ENCODE peak calls at places on chromosomes 5 and 9, in nine cellular contexts. One of them, this sample, is unnamed.
A peak's percentile ranks its signal among the peaks of the same experiment; 100 is the strongest.

GRCh38 chr9:21597284-21597683 is 115.2 kb upstream of the IFNE start:
- DNase-seq in BJ: no peak
- DNase-seq in psoas muscle: no peak
- DNase-seq in heart right ventricle: no peak
- DNase-seq in ascending aorta: no peak
- DNase-seq in mucosa of descending colon: no peak
- DNase-seq in fibroblast of lung: no peak
- DNase-seq in mesenchymal stem cell: no peak
- DNase-seq in lower leg skin: no peak
- DNase-seq in this sample: no peak

GRCh38 chr5:133928690-133929393 is 39.6 kb downstream of the C5orf15 start:
- DNase-seq in BJ: no peak
- DNase-seq in ascending aorta: no peak
- DNase-seq in heart right ventricle: no peak
- DNase-seq in mesenchymal stem cell: no peak
- DNase-seq in mucosa of descending colon: no peak
- DNase-seq in lower leg skin: no peak
- DNase-seq in psoas muscle: no peak
- DNase-seq in fibroblast of lung: no peak
- DNase-seq in this sample: no peak

GRCh38 chr5:26236936-26237335 is 801.5 kb downstream of the CDH9 start:
- DNase-seq in mesenchymal stem cell: no peak
- DNase-seq in psoas muscle: no peak
- DNase-seq in BJ: no peak
- DNase-seq in mucosa of descending colon: no peak
- DNase-seq in fibroblast of lung: no peak
- DNase-seq in heart right ventricle: no peak
- DNase-seq in ascending aorta: no peak
- DNase-seq in lower leg skin: no peak
- DNase-seq in this sample: no peak

GRCh38 chr5:139639619-139640431 is 8.3 kb upstream of the CXXC5 start:
- DNase-seq in fibroblast of lung: no peak
- DNase-seq in psoas muscle: peak; percentile 90
- DNase-seq in lower leg skin: no peak
- DNase-seq in mesenchymal stem cell: no peak
- DNase-seq in heart right ventricle: no peak
- DNase-seq in ascending aorta: no peak
- DNase-seq in mucosa of descending colon: no peak
- DNase-seq in BJ: no peak
- DNase-seq in this sample: no peak

GRCh38 chr5:149748471-149749094 is 18.5 kb downstream of the PPARGC1B start:
- DNase-seq in mesenchymal stem cell: no peak
- DNase-seq in BJ: no peak
- DNase-seq in fibroblast of lung: no peak
- DNase-seq in mucosa of descending colon: no peak
- DNase-seq in psoas muscle: no peak
- DNase-seq in ascending aorta: no peak
- DNase-seq in heart right ventricle: no peak
- DNase-seq in lower leg skin: no peak
- DNase-seq in this sample: no peak

GRCh38 chr9:35220659-35221338 is 59.0 kb downstream of the UNC13B start:
- DNase-seq in ascending aorta: no peak
- DNase-seq in BJ: no peak
- DNase-seq in mesenchymal stem cell: no peak
- DNase-seq in mucosa of descending colon: no peak
- DNase-seq in fibroblast of lung: no peak
- DNase-seq in lower leg skin: no peak
- DNase-seq in psoas muscle: no peak
- DNase-seq in heart right ventricle: no peak
- DNase-seq in this sample: no peak

GRCh38 chr5:161414896-161415295 is 131.6 kb downstream of the GABRB2 start:
- DNase-seq in psoas muscle: no peak
- DNase-seq in mesenchymal stem cell: no peak
- DNase-seq in lower leg skin: no peak
- DNase-seq in heart right ventricle: no peak
- DNase-seq in fibroblast of lung: no peak
- DNase-seq in mucosa of descending colon: no peak
- DNase-seq in ascending aorta: no peak
- DNase-seq in BJ: no peak
- DNase-seq in this sample: no peak

GRCh38 chr9:77386187-77386586 is 208.9 kb downstream of the VPS13A start:
- DNase-seq in heart right ventricle: no peak
- DNase-seq in BJ: peak; percentile 51
- DNase-seq in ascending aorta: no peak
- DNase-seq in fibroblast of lung: peak; percentile 39
- DNase-seq in mucosa of descending colon: no peak
- DNase-seq in mesenchymal stem cell: peak; percentile 43
- DNase-seq in lower leg skin: no peak
- DNase-seq in psoas muscle: no peak
- DNase-seq in this sample: no peak

GRCh38 chr9:4985376-4986266 is 549 bp downstream of the JAK2 start:
- DNase-seq in BJ: no peak
- DNase-seq in lower leg skin: peak; percentile 26
- DNase-seq in fibroblast of lung: peak; percentile 57
- DNase-seq in heart right ventricle: peak; percentile 35
- DNase-seq in mesenchymal stem cell: peak; percentile 79
- DNase-seq in psoas muscle: peak; percentile 60
- DNase-seq in ascending aorta: peak; percentile 67
- DNase-seq in mucosa of descending colon: peak; percentile 78
- DNase-seq in this sample: no peak

GRCh38 chr5:13945271-13945670 is 783 bp upstream of the DNAH5 start:
- DNase-seq in ascending aorta: no peak
- DNase-seq in fibroblast of lung: no peak
- DNase-seq in BJ: no peak
- DNase-seq in psoas muscle: no peak
- DNase-seq in mucosa of descending colon: no peak
- DNase-seq in heart right ventricle: no peak
- DNase-seq in mesenchymal stem cell: no peak
- DNase-seq in lower leg skin: no peak
- DNase-seq in this sample: no peak

GRCh38 chr5:74141053-74141452 is 499.5 kb downstream of the ENC1 start:
- DNase-seq in heart right ventricle: no peak
- DNase-seq in lower leg skin: no peak
- DNase-seq in psoas muscle: no peak
- DNase-seq in fibroblast of lung: peak; percentile 75
- DNase-seq in mesenchymal stem cell: no peak
- DNase-seq in mucosa of descending colon: no peak
- DNase-seq in BJ: no peak
- DNase-seq in ascending aorta: no peak
- DNase-seq in this sample: no peak

GRCh38 chr5:55360190-55360589 is 52.4 kb downstream of the MTREX start:
- DNase-seq in BJ: no peak
- DNase-seq in ascending aorta: no peak
- DNase-seq in psoas muscle: no peak
- DNase-seq in mesenchymal stem cell: no peak
- DNase-seq in heart right ventricle: no peak
- DNase-seq in mucosa of descending colon: no peak
- DNase-seq in fibroblast of lung: peak; percentile 33
- DNase-seq in lower leg skin: no peak
- DNase-seq in this sample: no peak

GRCh38 chr5:59272744-59273427 is 620.6 kb downstream of the PDE4D start:
- DNase-seq in heart right ventricle: no peak
- DNase-seq in lower leg skin: no peak
- DNase-seq in mesenchymal stem cell: no peak
- DNase-seq in mucosa of descending colon: no peak
- DNase-seq in BJ: no peak
- DNase-seq in fibroblast of lung: no peak
- DNase-seq in psoas muscle: no peak
- DNase-seq in ascending aorta: no peak
- DNase-seq in this sample: no peak
- H3K4me3 ChIP-seq in heart right ventricle: peak overlapping the region; percentile 57
- H3K4me3 ChIP-seq in lower leg skin: no peak overlapping the region
- H3K4me3 ChIP-seq in mesenchymal stem cell: no peak overlapping the region
- H3K4me3 ChIP-seq in mucosa of descending colon: no peak overlapping the region
- H3K4me3 ChIP-seq in BJ: no peak overlapping the region
- H3K4me3 ChIP-seq in fibroblast of lung: no peak overlapping the region
- H3K4me3 ChIP-seq in psoas muscle: peak overlapping the region; percentile 60
- H3K4me3 ChIP-seq in ascending aorta: no peak overlapping the region
- H3K4me3 ChIP-seq in this sample: no peak overlapping the region

DNA sequence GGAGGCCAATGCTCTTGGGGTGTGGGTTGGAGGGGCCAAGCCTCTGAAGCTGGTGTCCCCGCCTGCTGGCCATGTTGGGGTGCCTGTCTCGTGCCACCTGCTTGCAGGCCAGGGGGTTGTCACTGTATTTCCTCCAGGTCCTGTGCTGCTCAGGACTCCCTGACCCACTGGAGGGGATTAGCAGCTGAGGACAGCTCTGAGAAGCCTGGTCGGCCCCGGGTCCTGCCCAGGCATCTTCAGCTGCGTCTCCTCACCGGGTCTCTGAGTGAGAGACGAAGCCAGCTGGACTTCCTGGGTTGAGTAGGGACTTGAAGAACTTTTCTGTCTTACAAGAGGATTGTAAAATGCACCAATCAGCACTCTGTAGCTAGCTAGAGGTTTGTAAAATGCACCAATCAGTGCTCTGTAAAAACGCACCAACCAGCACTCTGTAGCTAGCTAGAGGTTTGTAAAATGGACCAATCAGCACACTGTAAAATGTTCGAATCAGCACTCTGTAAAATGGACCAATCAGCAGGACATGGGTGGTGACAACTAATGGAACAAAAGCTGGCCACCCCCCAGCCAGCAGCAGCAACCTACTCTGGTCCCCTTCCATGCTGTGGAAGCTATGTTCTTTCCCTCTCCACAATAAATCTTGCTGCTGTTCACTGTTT is 20.6 kb upstream of the SLC9A3 start:
- DNase-seq in heart right ventricle: no peak
- DNase-seq in BJ: no peak
- DNase-seq in fibroblast of lung: no peak
- DNase-seq in mucosa of descending colon: no peak
- DNase-seq in psoas muscle: peak; percentile 34
- DNase-seq in ascending aorta: no peak
- DNase-seq in mesenchymal stem cell: no peak
- DNase-seq in lower leg skin: no peak
- DNase-seq in this sample: no peak
- H3K4me3 ChIP-seq in heart right ventricle: no peak overlapping the region
- H3K4me3 ChIP-seq in BJ: no peak overlapping the region
- H3K4me3 ChIP-seq in fibroblast of lung: no peak overlapping the region
- H3K4me3 ChIP-seq in mucosa of descending colon: no peak overlapping the region
- H3K4me3 ChIP-seq in psoas muscle: no peak overlapping the region
- H3K4me3 ChIP-seq in ascending aorta: no peak overlapping the region
- H3K4me3 ChIP-seq in mesenchymal stem cell: no peak overlapping the region
- H3K4me3 ChIP-seq in lower leg skin: no peak overlapping the region
- H3K4me3 ChIP-seq in this sample: no peak overlapping the region

DNA sequence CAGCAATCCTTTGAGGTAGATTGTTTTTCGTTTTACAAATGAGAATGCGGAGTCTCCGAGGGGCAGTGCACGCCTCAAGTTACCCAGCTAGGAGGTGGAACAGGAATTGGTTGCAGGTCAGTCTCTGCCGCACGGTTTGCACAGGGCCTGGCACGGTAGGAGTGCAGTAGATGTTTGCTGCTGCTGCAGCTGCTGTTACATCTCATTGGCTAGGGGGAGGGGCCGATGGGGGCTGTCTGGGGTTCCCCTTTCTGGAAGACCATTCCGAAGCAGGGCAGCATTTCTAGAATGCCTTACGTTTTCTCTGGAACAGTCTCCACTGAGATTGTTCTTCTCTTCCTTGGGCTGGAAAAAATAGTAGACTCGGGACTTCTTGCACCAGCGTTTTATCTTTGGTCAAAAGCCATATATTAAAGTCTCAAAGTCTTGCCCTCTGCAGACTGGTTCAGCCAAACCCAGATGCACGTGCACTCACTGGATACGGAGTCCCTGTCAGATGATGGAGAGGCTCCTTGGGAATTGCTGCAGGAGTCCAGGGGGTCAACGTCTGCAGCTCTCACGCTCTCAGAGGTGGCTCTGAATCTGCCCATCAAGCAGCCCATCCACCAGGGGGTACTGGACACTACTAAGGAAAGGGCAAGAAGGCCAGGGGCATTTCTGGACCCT is 1.2 kb downstream of the USP20 start:
- DNase-seq in lower leg skin: no peak
- DNase-seq in BJ: no peak
- DNase-seq in heart right ventricle: no peak
- DNase-seq in psoas muscle: no peak
- DNase-seq in fibroblast of lung: no peak
- DNase-seq in mucosa of descending colon: peak; percentile 67
- DNase-seq in mesenchymal stem cell: no peak
- DNase-seq in ascending aorta: no peak
- DNase-seq in this sample: no peak
- H3K4me3 ChIP-seq in lower leg skin: peak overlapping the region; percentile 85
- H3K4me3 ChIP-seq in BJ: peak overlapping the region; percentile 68
- H3K4me3 ChIP-seq in heart right ventricle: peak overlapping the region; percentile 95
- H3K4me3 ChIP-seq in psoas muscle: peak overlapping the region; percentile 90
- H3K4me3 ChIP-seq in fibroblast of lung: peak overlapping the region; percentile 98
- H3K4me3 ChIP-seq in mucosa of descending colon: no peak overlapping the region
- H3K4me3 ChIP-seq in mesenchymal stem cell: no peak overlapping the region
- H3K4me3 ChIP-seq in ascending aorta: peak overlapping the region; percentile 100
- H3K4me3 ChIP-seq in this sample: peak overlapping the region; percentile 96

GRCh38 chr5:92391-93220 is 638 bp downstream of the PLEKHG4B start:
- DNase-seq in BJ: no peak
- DNase-seq in ascending aorta: no peak
- DNase-seq in lower leg skin: no peak
- DNase-seq in fibroblast of lung: no peak
- DNase-seq in psoas muscle: no peak
- DNase-seq in mucosa of descending colon: no peak
- DNase-seq in mesenchymal stem cell: no peak
- DNase-seq in heart right ventricle: no peak
- DNase-seq in this sample: no peak
- H3K4me3 ChIP-seq in BJ: peak overlapping the region; percentile 28
- H3K4me3 ChIP-seq in ascending aorta: no peak overlapping the region
- H3K4me3 ChIP-seq in lower leg skin: no peak overlapping the region
- H3K4me3 ChIP-seq in fibroblast of lung: no peak overlapping the region
- H3K4me3 ChIP-seq in psoas muscle: no peak overlapping the region
- H3K4me3 ChIP-seq in mucosa of descending colon: no peak overlapping the region
- H3K4me3 ChIP-seq in mesenchymal stem cell: no peak overlapping the region
- H3K4me3 ChIP-seq in heart right ventricle: no peak overlapping the region
- H3K4me3 ChIP-seq in this sample: no peak overlapping the region

DNA sequence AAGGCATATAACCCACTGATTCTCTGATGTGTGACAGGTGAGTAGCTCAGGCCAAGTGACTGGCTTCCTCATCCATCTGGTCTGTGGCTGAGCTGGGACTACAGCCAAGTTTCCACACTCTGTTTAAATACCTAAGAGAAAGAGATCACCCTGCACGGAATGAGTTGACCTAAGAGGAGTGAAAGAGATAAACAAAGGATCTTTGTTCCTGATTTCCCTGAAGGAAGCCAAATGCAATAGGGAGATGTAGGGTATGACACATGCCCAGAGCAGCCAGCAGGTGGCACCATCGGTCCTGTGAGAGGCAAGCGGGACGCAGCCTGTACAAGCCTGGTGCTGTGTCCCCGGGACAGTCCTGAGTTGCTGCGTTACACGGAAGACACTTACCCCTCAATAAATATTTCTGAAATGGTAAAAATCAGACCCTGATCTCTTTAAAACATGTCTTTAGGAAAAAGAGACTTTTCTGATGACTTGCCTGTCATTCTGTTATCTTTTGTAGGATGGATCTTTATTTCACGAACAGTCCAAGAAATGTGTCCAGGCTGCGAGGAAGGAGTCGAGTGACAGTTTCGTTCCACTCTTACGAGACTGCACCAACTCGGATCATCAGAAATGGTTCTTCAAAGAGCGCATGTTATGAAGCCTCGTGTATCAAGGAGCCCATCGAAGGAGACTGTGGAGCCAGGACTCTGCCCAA is 41.1 kb downstream of the GALNT12 start:
- DNase-seq in fibroblast of lung: peak; percentile 92
- DNase-seq in mucosa of descending colon: peak; percentile 93
- DNase-seq in heart right ventricle: peak; percentile 89
- DNase-seq in BJ: no peak
- DNase-seq in mesenchymal stem cell: peak; percentile 90
- DNase-seq in psoas muscle: peak; percentile 95
- DNase-seq in lower leg skin: peak; percentile 87
- DNase-seq in ascending aorta: peak; percentile 92
- DNase-seq in this sample: peak; percentile 52
- H3K4me3 ChIP-seq in fibroblast of lung: peak overlapping the region; percentile 42
- H3K4me3 ChIP-seq in mucosa of descending colon: no peak overlapping the region
- H3K4me3 ChIP-seq in heart right ventricle: peak overlapping the region; percentile 50
- H3K4me3 ChIP-seq in BJ: peak overlapping the region; percentile 26
- H3K4me3 ChIP-seq in mesenchymal stem cell: no peak overlapping the region
- H3K4me3 ChIP-seq in psoas muscle: peak overlapping the region; percentile 56
- H3K4me3 ChIP-seq in lower leg skin: no peak overlapping the region
- H3K4me3 ChIP-seq in ascending aorta: peak overlapping the region; percentile 55
- H3K4me3 ChIP-seq in this sample: no peak overlapping the region

This sample was measured in GM12864.